ENCODE peak calls at places on chromosomes 7 and 10, in five cellular contexts. L is left cardiac atrium; M is stimulated activated CD4-positive, alpha-beta T cell treated with anti-CD3 and anti-CD28 coated beads, Interleukin-12 subunit alpha, Interleukin-12 subunit beta, amount 100 ng/mL, for 48 hours; A is T follicular helper cell; H is left colon. D is an unnamed sample.
A peak's percentile ranks its signal among the peaks of the same experiment; 100 is the strongest.

GRCh38 chr7:102426268-102427031 is 6.9 kb upstream of the ORAI2 start:
- DNase-seq in H (peak; percentile 55), A (peak; percentile 33), M (peak; percentile 66), L (no peak), D (peak; percentile 85)

GRCh38 chr7:106041140-106041717 is 70.9 kb downstream of the SYPL1 start:
- DNase-seq in L (no peak), M (peak; percentile 37), H (peak; percentile 44), A (no peak), D (no peak)

GRCh38 chr7:121077165-121077630 is 88.7 kb downstream of the CPED1 start:
- DNase-seq in M (no peak), H (no peak), L (no peak), A (no peak), D (no peak)

GRCh38 chr10:60384708-60385398 is 4.8 kb downstream of the ANK3 start:
- DNase-seq in H (no peak), L (peak; percentile 40), A (no peak), M (no peak), D (no peak)

GRCh38 chr10:127044191-127044590 is 139.0 kb downstream of the DOCK1 start:
- DNase-seq in M (no peak), L (no peak), H (peak; percentile 22), A (no peak), D (no peak)

GRCh38 chr7:91248996-91249395 is 15.2 kb upstream of the FZD1 start:
- DNase-seq in L (no peak), A (no peak), H (no peak), M (no peak), D (no peak)

GRCh38 chr7:24405002-24405401 is 121.0 kb downstream of the NPY start:
- DNase-seq in M (no peak), A (no peak), L (no peak), H (no peak), D (no peak)

GRCh38 chr7:114825423-114825951 is 96.4 kb upstream of the MDFIC start:
- DNase-seq in M (peak; percentile 42), A (no peak), H (no peak), L (no peak), D (no peak)

D was measured in naive thymus-derived CD8-positive, alpha-beta T cell.